ENCODE peak calls at places on chromosomes 2 and 18, in nine cellular contexts. One of them, this sample, is unnamed.

GRCh38 chr2:216578325-216578724 is 54.9 kb upstream of the IGFBP2 start:
- DNase-seq in suprapubic skin: no peak
- DNase-seq in fibroblast of lung: no peak
- DNase-seq in kidney: no peak
- DNase-seq in ovary: no peak
- DNase-seq in body of pancreas: no peak
- DNase-seq in WERI-Rb-1: no peak
- DNase-seq in foreskin fibroblast: peak; percentile 71
- DNase-seq in Panc1: no peak
- DNase-seq in this sample: no peak

GRCh38 chr2:178009813-178010212 is 62.8 kb downstream of the PDE11A start:
- DNase-seq in body of pancreas: no peak
- DNase-seq in suprapubic skin: no peak
- DNase-seq in Panc1: no peak
- DNase-seq in fibroblast of lung: no peak
- DNase-seq in foreskin fibroblast: no peak
- DNase-seq in kidney: no peak
- DNase-seq in ovary: no peak
- DNase-seq in WERI-Rb-1: no peak
- DNase-seq in this sample: no peak

GRCh38 chr18:45865466-45865865 is 40.0 kb downstream of the SIGLEC15 start:
- DNase-seq in body of pancreas: no peak
- DNase-seq in Panc1: no peak
- DNase-seq in foreskin fibroblast: no peak
- DNase-seq in kidney: no peak
- DNase-seq in WERI-Rb-1: no peak
- DNase-seq in fibroblast of lung: no peak
- DNase-seq in suprapubic skin: no peak
- DNase-seq in ovary: no peak
- DNase-seq in this sample: no peak

GRCh38 chr18:46321954-46322353 is 217.8 kb downstream of the HAUS1 start:
- DNase-seq in WERI-Rb-1: no peak
- DNase-seq in kidney: no peak
- DNase-seq in ovary: no peak
- DNase-seq in fibroblast of lung: no peak
- DNase-seq in body of pancreas: no peak
- DNase-seq in Panc1: no peak
- DNase-seq in suprapubic skin: no peak
- DNase-seq in foreskin fibroblast: no peak
- DNase-seq in this sample: no peak

GRCh38 chr2:230447455-230448451 is 31.8 kb downstream of the SP100 start:
- DNase-seq in suprapubic skin: no peak
- DNase-seq in kidney: no peak
- DNase-seq in Panc1: no peak
- DNase-seq in ovary: no peak
- DNase-seq in body of pancreas: no peak
- DNase-seq in fibroblast of lung: no peak
- DNase-seq in foreskin fibroblast: no peak
- DNase-seq in WERI-Rb-1: no peak
- DNase-seq in this sample: no peak

GRCh38 chr2:232593931-232594330 is 39.5 kb upstream of the EFHD1 start:
- DNase-seq in body of pancreas: no peak
- DNase-seq in kidney: no peak
- DNase-seq in WERI-Rb-1: no peak
- DNase-seq in ovary: no peak
- DNase-seq in fibroblast of lung: no peak
- DNase-seq in suprapubic skin: no peak
- DNase-seq in Panc1: no peak
- DNase-seq in foreskin fibroblast: no peak
- DNase-seq in this sample: no peak

GRCh38 chr18:68779169-68779568 is 18.7 kb upstream of the CCDC102B start:
- DNase-seq in WERI-Rb-1: no peak
- DNase-seq in Panc1: no peak
- DNase-seq in body of pancreas: no peak
- DNase-seq in foreskin fibroblast: peak; percentile 81
- DNase-seq in suprapubic skin: no peak
- DNase-seq in fibroblast of lung: peak; percentile 95
- DNase-seq in ovary: no peak
- DNase-seq in kidney: no peak
- DNase-seq in this sample: no peak

GRCh38 chr2:152222975-152223638 is 47.5 kb upstream of the STAM2 start:
- DNase-seq in kidney: no peak
- DNase-seq in foreskin fibroblast: peak; percentile 86
- DNase-seq in body of pancreas: peak; percentile 61
- DNase-seq in suprapubic skin: no peak
- DNase-seq in Panc1: no peak
- DNase-seq in ovary: peak; percentile 62
- DNase-seq in WERI-Rb-1: no peak
- DNase-seq in fibroblast of lung: peak; percentile 96
- DNase-seq in this sample: no peak

GRCh38 chr2:166404831-166405568 is 29.3 kb upstream of the SCN9A start:
- DNase-seq in kidney: no peak
- DNase-seq in foreskin fibroblast: no peak
- DNase-seq in WERI-Rb-1: no peak
- DNase-seq in ovary: no peak
- DNase-seq in Panc1: no peak
- DNase-seq in fibroblast of lung: peak; percentile 12
- DNase-seq in suprapubic skin: no peak
- DNase-seq in body of pancreas: no peak
- DNase-seq in this sample: no peak

GRCh38 chr2:240340361-240340761 is 95.1 kb upstream of the GPC1 start:
- DNase-seq in fibroblast of lung: no peak
- DNase-seq in kidney: no peak
- DNase-seq in WERI-Rb-1: no peak
- DNase-seq in Panc1: no peak
- DNase-seq in ovary: no peak
- DNase-seq in foreskin fibroblast: no peak
- DNase-seq in suprapubic skin: no peak
- DNase-seq in body of pancreas: no peak
- DNase-seq in this sample: no peak

DNA sequence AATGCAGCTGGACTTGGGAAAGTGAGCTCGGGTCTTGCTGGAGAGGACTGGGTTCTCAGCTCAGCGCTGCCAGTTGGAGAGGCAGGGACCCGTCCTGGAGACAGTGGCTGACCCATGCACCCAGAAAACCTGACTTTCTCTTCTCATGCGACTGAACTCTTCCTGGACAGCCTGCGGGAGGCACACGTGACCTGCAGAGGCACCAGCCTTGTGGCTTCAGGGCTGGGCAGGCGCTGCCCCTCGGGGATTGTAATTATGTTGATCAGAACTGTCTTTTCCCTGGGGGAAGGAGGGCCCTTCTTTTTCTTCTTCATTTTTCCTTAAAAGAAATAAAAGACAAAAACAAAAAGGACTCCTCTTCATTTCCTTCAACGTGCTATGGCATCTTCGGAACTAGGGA is 198.1 kb downstream of the VAPA start:
- DNase-seq in foreskin fibroblast: no peak
- DNase-seq in Panc1: no peak
- DNase-seq in ovary: no peak
- DNase-seq in fibroblast of lung: no peak
- DNase-seq in suprapubic skin: no peak
- DNase-seq in kidney: no peak
- DNase-seq in body of pancreas: no peak
- DNase-seq in WERI-Rb-1: no peak
- DNase-seq in this sample: no peak
- H3K4me3 ChIP-seq in foreskin fibroblast: no peak overlapping the region
- H3K4me3 ChIP-seq in Panc1: no peak overlapping the region
- H3K4me3 ChIP-seq in ovary: no peak overlapping the region
- H3K4me3 ChIP-seq in fibroblast of lung: no peak overlapping the region
- H3K4me3 ChIP-seq in suprapubic skin: no peak overlapping the region
- H3K4me3 ChIP-seq in kidney: no peak overlapping the region
- H3K4me3 ChIP-seq in body of pancreas: no peak overlapping the region
- H3K4me3 ChIP-seq in WERI-Rb-1: no peak overlapping the region
- H3K4me3 ChIP-seq in this sample: no peak overlapping the region

GRCh38 chr2:37795938-37796337 is 124.5 kb upstream of the CDC42EP3 start:
- DNase-seq in fibroblast of lung: peak; percentile 66
- DNase-seq in ovary: no peak
- DNase-seq in WERI-Rb-1: no peak
- DNase-seq in body of pancreas: no peak
- DNase-seq in foreskin fibroblast: peak; percentile 84
- DNase-seq in Panc1: no peak
- DNase-seq in suprapubic skin: no peak
- DNase-seq in kidney: no peak
- DNase-seq in this sample: no peak

GRCh38 chr2:37796481-37796880 is 125.0 kb upstream of the CDC42EP3 start:
- DNase-seq in suprapubic skin: no peak
- DNase-seq in kidney: no peak
- DNase-seq in ovary: no peak
- DNase-seq in fibroblast of lung: no peak
- DNase-seq in Panc1: no peak
- DNase-seq in WERI-Rb-1: no peak
- DNase-seq in foreskin fibroblast: no peak
- DNase-seq in body of pancreas: no peak
- DNase-seq in this sample: no peak

GRCh38 chr2:37797081-37797480 is 125.6 kb upstream of the CDC42EP3 start:
- DNase-seq in fibroblast of lung: peak; percentile 56
- DNase-seq in suprapubic skin: no peak
- DNase-seq in kidney: no peak
- DNase-seq in Panc1: no peak
- DNase-seq in ovary: no peak
- DNase-seq in WERI-Rb-1: no peak
- DNase-seq in foreskin fibroblast: no peak
- DNase-seq in body of pancreas: no peak
- DNase-seq in this sample: no peak

GRCh38 chr2:37794717-37795116 is 123.3 kb upstream of the CDC42EP3 start:
- DNase-seq in foreskin fibroblast: peak; percentile 53
- DNase-seq in body of pancreas: no peak
- DNase-seq in Panc1: no peak
- DNase-seq in ovary: no peak
- DNase-seq in kidney: no peak
- DNase-seq in WERI-Rb-1: no peak
- DNase-seq in fibroblast of lung: peak; percentile 71
- DNase-seq in suprapubic skin: no peak
- DNase-seq in this sample: no peak

DNA sequence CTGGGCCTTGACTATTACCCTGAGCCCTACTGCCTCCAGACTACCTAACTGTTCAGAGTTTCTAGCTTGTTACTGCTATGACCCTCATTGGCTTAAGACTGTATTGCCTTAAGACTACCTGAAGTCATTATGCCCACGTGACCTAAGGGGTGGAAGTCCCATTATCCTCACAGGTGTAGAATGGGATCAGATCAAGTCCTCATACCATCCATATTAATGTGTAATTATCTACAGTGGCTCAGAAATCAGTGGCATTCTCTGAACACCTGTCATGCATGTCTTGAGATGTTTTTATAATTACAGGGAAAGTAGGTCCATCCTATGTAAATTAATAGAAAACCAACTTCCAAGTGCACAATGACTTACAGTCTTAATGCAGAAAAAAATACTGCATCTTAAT is 124.0 kb upstream of the CDC42EP3 start:
- DNase-seq in Panc1: no peak
- DNase-seq in body of pancreas: no peak
- DNase-seq in kidney: no peak
- DNase-seq in suprapubic skin: no peak
- DNase-seq in WERI-Rb-1: no peak
- DNase-seq in fibroblast of lung: no peak
- DNase-seq in foreskin fibroblast: no peak
- DNase-seq in ovary: no peak
- DNase-seq in this sample: no peak
- H3K4me3 ChIP-seq in Panc1: no peak overlapping the region
- H3K4me3 ChIP-seq in body of pancreas: no peak overlapping the region
- H3K4me3 ChIP-seq in kidney: no peak overlapping the region
- H3K4me3 ChIP-seq in suprapubic skin: no peak overlapping the region
- H3K4me3 ChIP-seq in WERI-Rb-1: no peak overlapping the region
- H3K4me3 ChIP-seq in fibroblast of lung: no peak overlapping the region
- H3K4me3 ChIP-seq in foreskin fibroblast: no peak overlapping the region
- H3K4me3 ChIP-seq in ovary: no peak overlapping the region
- H3K4me3 ChIP-seq in this sample: no peak overlapping the region

DNA sequence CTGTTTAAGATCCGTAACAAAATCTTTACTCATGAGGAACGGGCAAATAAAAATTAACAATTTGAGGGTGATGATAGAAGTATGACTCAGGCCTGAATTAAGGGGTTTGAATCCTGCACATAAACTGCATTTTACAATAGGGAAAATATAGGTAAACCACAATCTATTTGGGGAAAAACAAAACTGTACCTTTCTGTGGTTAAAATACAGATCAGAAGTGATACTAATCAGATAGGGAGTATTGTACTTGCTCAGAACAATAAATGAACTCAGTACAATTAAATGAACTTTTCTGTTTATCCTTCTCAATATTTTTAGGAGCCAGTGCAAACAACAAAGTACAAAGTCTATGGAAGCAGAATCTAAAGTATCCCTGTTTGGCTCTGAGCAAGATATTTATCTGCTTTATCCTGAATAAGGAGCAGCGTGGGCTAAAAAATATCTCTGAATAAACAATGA is 287.3 kb downstream of the ZNF385B start:
- DNase-seq in WERI-Rb-1: no peak
- DNase-seq in ovary: no peak
- DNase-seq in kidney: no peak
- DNase-seq in suprapubic skin: no peak
- DNase-seq in body of pancreas: no peak
- DNase-seq in fibroblast of lung: no peak
- DNase-seq in foreskin fibroblast: no peak
- DNase-seq in Panc1: no peak
- DNase-seq in this sample: no peak
- H3K4me3 ChIP-seq in WERI-Rb-1: no peak overlapping the region
- H3K4me3 ChIP-seq in ovary: no peak overlapping the region
- H3K4me3 ChIP-seq in kidney: no peak overlapping the region
- H3K4me3 ChIP-seq in suprapubic skin: no peak overlapping the region
- H3K4me3 ChIP-seq in body of pancreas: no peak overlapping the region
- H3K4me3 ChIP-seq in fibroblast of lung: no peak overlapping the region
- H3K4me3 ChIP-seq in foreskin fibroblast: no peak overlapping the region
- H3K4me3 ChIP-seq in Panc1: no peak overlapping the region
- H3K4me3 ChIP-seq in this sample: no peak overlapping the region

GRCh38 chr2:120577896-120578295 is 157.8 kb upstream of the GLI2 start:
- DNase-seq in ovary: no peak
- DNase-seq in Panc1: no peak
- DNase-seq in fibroblast of lung: no peak
- DNase-seq in suprapubic skin: no peak
- DNase-seq in WERI-Rb-1: no peak
- DNase-seq in body of pancreas: no peak
- DNase-seq in kidney: peak; percentile 40
- DNase-seq in foreskin fibroblast: no peak
- DNase-seq in this sample: no peak

GRCh38 chr2:120574620-120575019 is 161.0 kb upstream of the GLI2 start:
- DNase-seq in ovary: no peak
- DNase-seq in foreskin fibroblast: no peak
- DNase-seq in Panc1: no peak
- DNase-seq in body of pancreas: no peak
- DNase-seq in kidney: peak; percentile 52
- DNase-seq in WERI-Rb-1: no peak
- DNase-seq in fibroblast of lung: no peak
- DNase-seq in suprapubic skin: no peak
- DNase-seq in this sample: no peak

GRCh38 chr2:120578576-120579352 is 156.9 kb upstream of the GLI2 start:
- DNase-seq in foreskin fibroblast: no peak
- DNase-seq in fibroblast of lung: no peak
- DNase-seq in WERI-Rb-1: no peak
- DNase-seq in kidney: peak; percentile 32
- DNase-seq in ovary: no peak
- DNase-seq in suprapubic skin: no peak
- DNase-seq in Panc1: no peak
- DNase-seq in body of pancreas: no peak
- DNase-seq in this sample: no peak

GRCh38 chr2:120575966-120576365 is 159.7 kb upstream of the GLI2 start:
- DNase-seq in body of pancreas: no peak
- DNase-seq in fibroblast of lung: no peak
- DNase-seq in ovary: no peak
- DNase-seq in Panc1: no peak
- DNase-seq in kidney: peak; percentile 45
- DNase-seq in suprapubic skin: no peak
- DNase-seq in WERI-Rb-1: no peak
- DNase-seq in foreskin fibroblast: no peak
- DNase-seq in this sample: no peak

GRCh38 chr2:120576509-120577474 is 158.9 kb upstream of the GLI2 start:
- DNase-seq in fibroblast of lung: no peak
- DNase-seq in foreskin fibroblast: peak; percentile 57
- DNase-seq in kidney: peak; percentile 79
- DNase-seq in body of pancreas: peak; percentile 26
- DNase-seq in WERI-Rb-1: no peak
- DNase-seq in suprapubic skin: no peak
- DNase-seq in ovary: no peak
- DNase-seq in Panc1: no peak
- DNase-seq in this sample: no peak
- H3K4me3 ChIP-seq in fibroblast of lung: no peak overlapping the region
- H3K4me3 ChIP-seq in foreskin fibroblast: peak overlapping the region; percentile 36
- H3K4me3 ChIP-seq in kidney: no peak overlapping the region
- H3K4me3 ChIP-seq in body of pancreas: no peak overlapping the region
- H3K4me3 ChIP-seq in WERI-Rb-1: no peak overlapping the region
- H3K4me3 ChIP-seq in suprapubic skin: peak overlapping the region; percentile 41
- H3K4me3 ChIP-seq in ovary: no peak overlapping the region
- H3K4me3 ChIP-seq in Panc1: no peak overlapping the region
- H3K4me3 ChIP-seq in this sample: no peak overlapping the region

This sample was measured in Caco-2.